ENCODE peak calls at places on chromosomes 12 and 14, in six cellular contexts. E is hepatocyte; P is naive thymus-derived CD8-positive, alpha-beta T cell; F is NCI-H1417; D is stimulated activated CD8-positive, alpha-beta memory T cell treated with anti-CD3 and anti-CD28 coated beads, Interleukin-7, amount 100 ng/mL, for 1 hour; T is fibroblast of the aortic adventitia. H is an unnamed sample.

GRCh38 chr14:52222901-52223300 is 44.6 kb upstream of the PTGDR start:
- DNase-seq in T (no peak), F (no peak), P (no peak), D (no peak), E (no peak), H (no peak)

GRCh38 chr12:69484428-69484827 is 14.2 kb downstream of the FRS2 start:
- DNase-seq in P (no peak), D (no peak), T (peak; percentile 34), E (peak; percentile 10), F (no peak), H (no peak)

GRCh38 chr14:87152701-87153100 is 840.3 kb downstream of the GALC start:
- DNase-seq in D (no peak), T (no peak), E (no peak), P (no peak), F (peak; percentile 31), H (no peak)

GRCh38 chr12:92446082-92446460 is 256.7 kb upstream of the PLEKHG7 start:
- DNase-seq in E (no peak), F (no peak), P (no peak), T (no peak), D (no peak), H (no peak)

GRCh38 chr14:51210594-51210993 is 29.5 kb upstream of the TMX1 start:
- DNase-seq in E (no peak), D (no peak), P (no peak), F (no peak), T (no peak), H (no peak)

GRCh38 chr12:78719721-78720120 is 144.9 kb upstream of the SYT1 start:
- DNase-seq in E (no peak), P (no peak), F (no peak), T (no peak), D (no peak), H (no peak)

GRCh38 chr12:57738661-57739237 is at the start of gene AGAP2:
- DNase-seq in E (no peak), T (no peak), P (no peak), D (no peak), F (peak; percentile 77), H (peak; percentile 84)

GRCh38 chr14:76917759-76918175 is 91.6 kb downstream of the LRRC74A start:
- DNase-seq in D (no peak), T (peak; percentile 19), P (no peak), E (no peak), F (peak; percentile 92), H (no peak)

GRCh38 chr12:69045430-69045829 is 112.5 kb upstream of the CPM start:
- DNase-seq in P (no peak), D (no peak), F (no peak), T (no peak), E (no peak), H (no peak)

GRCh38 chr12:103627189-103627855 is 40.2 kb downstream of the STAB2 start:
- DNase-seq in P (no peak), E (no peak), T (no peak), D (no peak), F (no peak), H (no peak)

GRCh38 chr12:67284561-67284960 is 15.4 kb downstream of the CAND1 start:
- DNase-seq in D (no peak), P (no peak), T (no peak), E (no peak), F (no peak), H (no peak)

GRCh38 chr14:70856851-70857498 is 47.7 kb upstream of the MAP3K9 start:
- DNase-seq in F (no peak), E (no peak), P (no peak), D (no peak), T (peak; percentile 11), H (no peak)

GRCh38 chr12:26953447-26953846 is 15.2 kb downstream of the FGFR1OP2 start:
- DNase-seq in T (peak; percentile 38), D (no peak), E (peak; percentile 8), P (no peak), F (no peak), H (peak; percentile 42)

GRCh38 chr12:129394416-129394815 is 509.4 kb downstream of the TMEM132D start:
- DNase-seq in E (no peak), F (no peak), T (no peak), P (no peak), D (no peak), H (no peak)

GRCh38 chr12:117365072-117365616 is 3.7 kb upstream of the NOS1 start:
- DNase-seq in T (no peak), E (no peak), P (no peak), D (no peak), F (peak; percentile 70), H (peak; percentile 25)

GRCh38 chr12:38160318-38161122 is 156.1 kb upstream of the ALG10B start:
- DNase-seq in F (no peak), D (no peak), P (no peak), E (no peak), T (no peak), H (no peak)

GRCh38 chr12:25714219-25714984 is 161.3 kb upstream of the LMNTD1 start:
- DNase-seq in T (peak; percentile 26), D (no peak), F (no peak), P (no peak), E (no peak), H (no peak)

GRCh38 chr14:98345186-98345585 is 926.8 kb downstream of the BCL11B start:
- DNase-seq in E (no peak), D (no peak), P (no peak), T (no peak), F (peak; percentile 4), H (no peak)

GRCh38 chr14:68076451-68076850 is 256.9 kb downstream of the RAD51B start:
- DNase-seq in T (peak; percentile 66), E (no peak), D (no peak), F (no peak), P (no peak), H (no peak)

GRCh38 chr12:59734371-59734770 is 138.5 kb downstream of the SLC16A7 start:
- DNase-seq in P (no peak), E (no peak), F (peak; percentile 34), T (no peak), D (no peak), H (no peak)

GRCh38 chr14:54894995-54895394 is 7.6 kb downstream of the GCH1 start:
- DNase-seq in E (no peak), P (no peak), D (no peak), F (no peak), T (peak; percentile 16), H (no peak)

GRCh38 chr14:80055912-80056801 is 155.1 kb downstream of the DIO2 start:
- DNase-seq in D (no peak), F (peak; percentile 38), T (peak; percentile 79), E (peak; percentile 69), P (no peak), H (peak; percentile 80)

GRCh38 chr12:48736456-48736855 is 19.9 kb upstream of the CCNT1 start:
- DNase-seq in T (no peak), D (no peak), F (no peak), P (no peak), E (no peak), H (no peak)

GRCh38 chr14:105602799-105603763 is 76.7 kb downstream of the TMEM121 start:
- DNase-seq in E (peak; percentile 3), D (no peak), P (no peak), T (no peak), F (no peak), H (no peak)

GRCh38 chr14:55514819-55515470 is 65.1 kb upstream of the KTN1 start:
- DNase-seq in F (no peak), E (no peak), T (peak; percentile 63), D (no peak), P (no peak), H (no peak)

GRCh38 chr14:96999654-97000155 is 202.5 kb downstream of the VRK1 start:
- DNase-seq in D (no peak), T (no peak), P (no peak), F (no peak), E (no peak), H (no peak)

GRCh38 chr12:63037721-63038120 is 102.8 kb upstream of the PPM1H start:
- DNase-seq in F (peak; percentile 63), T (no peak), E (no peak), D (no peak), P (no peak), H (no peak)

GRCh38 chr12:31732926-31733548 is 4.2 kb upstream of the AMN1 start:
- DNase-seq in E (peak; percentile 64), F (no peak), D (no peak), P (no peak), T (peak; percentile 86), H (peak; percentile 20)

GRCh38 chr14:22509751-22510300 is 79.2 kb downstream of the DAD1 start:
- DNase-seq in F (no peak), T (no peak), E (no peak), D (no peak), P (no peak), H (no peak)

GRCh38 chr12:107328442-107329133 is 235.2 kb upstream of the CRY1 start:
- DNase-seq in D (no peak), T (peak; percentile 66), P (no peak), E (peak; percentile 11), F (no peak), H (no peak)

GRCh38 chr12:81022531-81022930 is 55.3 kb upstream of the ACSS3 start:
- DNase-seq in D (no peak), F (no peak), T (peak; percentile 80), P (no peak), E (no peak), H (no peak)

GRCh38 chr12:112007945-112008344 is 5.0 kb downstream of the TMEM116 start:
- DNase-seq in D (no peak), T (no peak), F (no peak), P (no peak), E (no peak), H (peak; percentile 51)

GRCh38 chr14:51581017-51581881 is 70.5 kb upstream of the FRMD6 start:
- DNase-seq in P (no peak), E (peak; percentile 33), T (peak; percentile 93), D (no peak), F (no peak), H (no peak)

GRCh38 chr12:106108187-106108816 is 30.5 kb downstream of the NUAK1 start:
- DNase-seq in D (no peak), E (peak; percentile 75), P (no peak), F (no peak), T (peak; percentile 75), H (peak; percentile 75)

GRCh38 chr12:49622501-49623141 is 740 bp upstream of the PRPF40B start:
- DNase-seq in E (peak; percentile 40), F (peak; percentile 65), T (no peak), P (peak; percentile 55), D (no peak), H (peak; percentile 46)

GRCh38 chr12:125092872-125093680 is 27.8 kb downstream of the AACS start:
- DNase-seq in P (no peak), D (no peak), E (peak; percentile 78), T (peak; percentile 65), F (no peak), H (peak; percentile 54)

GRCh38 chr14:93764211-93764659 is 24.1 kb downstream of the PRIMA1 start:
- DNase-seq in E (peak; percentile 52), D (no peak), P (no peak), F (no peak), T (peak; percentile 11), H (no peak)

GRCh38 chr12:93502802-93503623 is 35.7 kb downstream of the MRPL42 start:
- DNase-seq in E (peak; percentile 62), T (peak; percentile 67), P (peak; percentile 61), D (peak; percentile 57), F (no peak), H (peak; percentile 62)

H was measured in left kidney.